ENCODE peak calls at places on chromosomes 1 and 21, in seven cellular contexts. U is stimulated activated naive CD8-positive, alpha-beta T cell treated with anti-CD3 and anti-CD28 coated beads, Interleukin-15, Interleukin-2, amounts not matched to agents 100 U/mL and 50 U/mL, for 24 hours; Y is spleen; X is progenitor cell of endocrine pancreas; O is A549; D is NCI-H1417; B is stimulated activated CD4-positive, alpha-beta T cell treated with anti-CD3 and anti-CD28 coated beads, Interleukin-4, amount 100 ng/mL, for 48 hours. G is an unnamed sample.

GRCh38 chr1:68344208-68344607 is 105.5 kb downstream of the RPE65 start:
- DNase-seq in X (no peak), U (no peak), B (no peak), Y (no peak), D (no peak), O (no peak), G (no peak)

GRCh38 chr1:58927722-58928085 is 143.9 kb upstream of the JUN start:
- DNase-seq in B (no peak), O (no peak), D (no peak), X (no peak), U (no peak), Y (no peak), G (no peak)

GRCh38 chr1:186327331-186327730 is 47.7 kb downstream of the TPR start:
- DNase-seq in X (no peak), Y (no peak), U (no peak), D (no peak), B (no peak), O (no peak), G (no peak)

GRCh38 chr1:77395051-77395450 is 113.2 kb downstream of the AK5 start:
- DNase-seq in X (no peak), U (no peak), O (no peak), Y (no peak), B (no peak), D (no peak), G (no peak)

GRCh38 chr1:8463144-8463927 is 145.4 kb downstream of the SLC45A1 start:
- DNase-seq in D (peak), Y (no peak), X (no peak), B (no peak), O (no peak), U (no peak), G (peak)

GRCh38 chr1:43313771-43314170 is 13.0 kb downstream of the TIE1 start:
- DNase-seq in B (no peak), Y (peak), X (no peak), O (no peak), D (no peak), U (no peak), G (no peak)

GRCh38 chr21:42654179-42654912 is 925 bp downstream of the PDE9A start:
- DNase-seq in U (peak), Y (peak), D (peak), B (no peak), O (peak), X (peak), G (no peak)

GRCh38 chr1:116496380-116496779 is 74.4 kb downstream of the CD58 start:
- DNase-seq in X (no peak), U (no peak), D (no peak), O (no peak), Y (no peak), B (no peak), G (peak)

GRCh38 chr1:94974824-94975223 is 47.9 kb upstream of the CNN3 start:
- DNase-seq in Y (no peak), U (no peak), D (no peak), B (no peak), X (no peak), O (no peak), G (no peak)

GRCh38 chr1:61287734-61288133 is 205.4 kb downstream of the NFIA start:
- DNase-seq in O (no peak), B (no peak), X (no peak), D (no peak), U (no peak), Y (no peak), G (peak)

GRCh38 chr1:172360511-172360910 is 60.0 kb upstream of the C1orf105 start:
- DNase-seq in D (no peak), O (peak), B (no peak), U (no peak), Y (no peak), X (peak), G (no peak)

GRCh38 chr1:6275826-6276764 is 15.2 kb upstream of the GPR153 start:
- DNase-seq in D (peak), U (no peak), Y (no peak), B (no peak), X (no peak), O (no peak), G (peak)

GRCh38 chr1:227766015-227766634 is 30.9 kb downstream of the SNAP47 start:
- DNase-seq in B (no peak), O (no peak), D (peak), U (peak), Y (peak), X (no peak), G (peak)

GRCh38 chr1:112514901-112515300 is 6.1 kb downstream of the WNT2B start:
- DNase-seq in O (no peak), D (no peak), B (no peak), U (no peak), Y (no peak), X (no peak), G (no peak)